ENCODE peak calls at places on chromosome 3, in four cellular contexts. K is H1, Y is HepG2, O is GM12878. W is an unnamed sample.

GRCh38 chr3:120172070-120172469 is 77.8 kb upstream of the GSK3B start:
- DNase-seq in K (no peak), Y (no peak), O (no peak), W (no peak)

GRCh38 chr3:194265505-194265892 is 85.6 kb downstream of the CPN2 start:
- DNase-seq in K (no peak), Y (no peak), O (no peak), W (no peak)

GRCh38 chr3:16300881-16301359 is 35.9 kb downstream of the OXNAD1 start:
- DNase-seq in K (no peak), Y (no peak), O (peak), W (no peak)

GRCh38 chr3:153209596-153209995 is 47.6 kb downstream of the RAP2B start:
- DNase-seq in K (peak), Y (no peak), O (no peak), W (peak)

GRCh38 chr3:36444909-36445308 is 64.6 kb downstream of the STAC start:
- DNase-seq in K (no peak), Y (no peak), O (no peak), W (no peak)

GRCh38 chr3:184052773-184053172 is at the start of gene HTR3C:
- DNase-seq in K (no peak), Y (no peak), O (no peak), W (no peak)

GRCh38 chr3:40187945-40188344 is 121.6 kb upstream of the EIF1B start:
- DNase-seq in K (no peak), Y (no peak), O (peak), W (no peak)

GRCh38 chr3:149934524-149934923 is 36.2 kb downstream of the PFN2 start:
- DNase-seq in K (no peak), Y (no peak), O (no peak), W (no peak)

GRCh38 chr3:153911111-153911510 is 210.1 kb upstream of the ARHGEF26 start:
- DNase-seq in K (no peak), Y (no peak), O (no peak), W (no peak)

GRCh38 chr3:79086514-79086913 is 681.3 kb downstream of the ROBO1 start:
- DNase-seq in K (peak), Y (peak), O (no peak), W (peak)

GRCh38 chr3:36244728-36245127 is 135.6 kb upstream of the STAC start:
- DNase-seq in K (no peak), Y (no peak), O (no peak), W (no peak)

GRCh38 chr3:194671511-194671899 is 486 bp downstream of the LSG1 start:
- DNase-seq in K (no peak), Y (peak), O (no peak), W (no peak)

GRCh38 chr3:55485208-55485791 is 1.8 kb downstream of the WNT5A start:
- DNase-seq in K (no peak), Y (peak), O (peak), W (no peak)

GRCh38 chr3:122513386-122514122 is 1.2 kb downstream of the KPNA1 start:
- DNase-seq in K (no peak), Y (no peak), O (no peak), W (no peak)

GRCh38 chr3:189041482-189042090 is 130.2 kb upstream of the TPRG1 start:
- DNase-seq in K (peak), Y (peak), O (peak), W (peak)

GRCh38 chr3:167078070-167078622 is 302.0 kb downstream of the ZBBX start:
- DNase-seq in K (no peak), Y (no peak), O (no peak), W (no peak)

GRCh38 chr3:18666655-18667054 is 241.5 kb upstream of the SATB1 start:
- DNase-seq in K (no peak), Y (no peak), O (no peak), W (no peak)

GRCh38 chr3:52144034-52144795 is 10.0 kb downstream of the POC1A start:
- DNase-seq in K (peak), Y (peak), O (no peak), W (peak)

GRCh38 chr3:172915911-172916514 is 165.5 kb downstream of the ECT2 start:
- DNase-seq in K (no peak), Y (no peak), O (no peak), W (no peak)

GRCh38 chr3:87558482-87558881 is 282.1 kb upstream of the POU1F1 start:
- DNase-seq in K (no peak), Y (no peak), O (no peak), W (no peak)

GRCh38 chr3:126372413-126373145 is 15.4 kb upstream of the KLF15 start:
- DNase-seq in K (no peak), Y (peak), O (no peak), W (no peak)

GRCh38 chr3:55147856-55148720 is 220.2 kb upstream of the LRTM1 start:
- DNase-seq in K (no peak), Y (no peak), O (no peak), W (no peak)

GRCh38 chr3:133986302-133986701 is 43.4 kb downstream of the SLCO2A1 start:
- DNase-seq in K (no peak), Y (no peak), O (no peak), W (no peak)

GRCh38 chr3:127684871-127685707 is 12.3 kb downstream of the ABTB1 start:
- DNase-seq in K (no peak), Y (no peak), O (no peak), W (no peak)

GRCh38 chr3:49513494-49514179 is 40.6 kb upstream of the BSN start:
- DNase-seq in K (no peak), Y (no peak), O (no peak), W (no peak)

GRCh38 chr3:193040836-193041672 is 123.4 kb upstream of the MB21D2 start:
- DNase-seq in K (no peak), Y (peak), O (peak), W (peak)

GRCh38 chr3:197507081-197507480 is 48.7 kb downstream of the BDH1 start:
- DNase-seq in K (no peak), Y (no peak), O (no peak), W (no peak)

GRCh38 chr3:65671004-65671403 is 367.7 kb downstream of the MAGI1 start:
- DNase-seq in K (no peak), Y (no peak), O (no peak), W (no peak)

GRCh38 chr3:39933986-39934693 is 124.7 kb downstream of the MYRIP start:
- DNase-seq in K (no peak), Y (no peak), O (no peak), W (no peak)

GRCh38 chr3:98528474-98529346 is 3.1 kb upstream of the GPR15 start:
- DNase-seq in K (no peak), Y (peak), O (no peak), W (no peak)

GRCh38 chr3:188531210-188531609 is 377.3 kb downstream of the LPP start:
- DNase-seq in K (no peak), Y (peak), O (no peak), W (no peak)

GRCh38 chr3:197028711-197029510 is 706 bp downstream of the MELTF start:
- DNase-seq in K (no peak), Y (no peak), O (no peak), W (no peak)

GRCh38 chr3:27165348-27165747 is 203.8 kb downstream of the NEK10 start:
- DNase-seq in K (no peak), Y (no peak), O (no peak), W (no peak)

GRCh38 chr3:172321035-172321434 is 127.2 kb downstream of the GHSR start:
- DNase-seq in K (no peak), Y (peak), O (peak), W (no peak)

GRCh38 chr3:182118081-182118480 is 406.4 kb downstream of the SOX2 start:
- DNase-seq in K (no peak), Y (no peak), O (no peak), W (no peak)

GRCh38 chr3:43287514-43287913 is 1.2 kb downstream of the SNRK start:
- DNase-seq in K (no peak), Y (no peak), O (no peak), W (no peak)

GRCh38 chr3:157275832-157276231 is 115.9 kb upstream of the CCNL1 start:
- DNase-seq in K (no peak), Y (no peak), O (no peak), W (no peak)

GRCh38 chr3:46845397-46845859 is 17.8 kb downstream of the MYL3 start:
- DNase-seq in K (no peak), Y (no peak), O (no peak), W (peak)
- H3K4me3 ChIP-seq in K (peak), Y (peak), O (peak), W (peak)

GRCh38 chr3:141321109-141321497 is 47.2 kb upstream of the ZBTB38 start:
- DNase-seq in K (no peak), Y (no peak), O (no peak), W (no peak)
- TF ChIP-seq SUZ12 in K (no peak), Y (no peak), O (no peak), W (no peak)

GRCh38 chr3:112640333-112640863 is 545 bp downstream of the CCDC80 start:
- DNase-seq in K (no peak), Y (no peak), O (no peak), W (no peak)

GRCh38 chr3:112643621-112644236 is 2.8 kb upstream of the CCDC80 start:
- DNase-seq in K (no peak), Y (no peak), O (no peak), W (no peak)

GRCh38 chr3:112642912-112643506 is 2.1 kb upstream of the CCDC80 start:
- DNase-seq in K (peak), Y (peak), O (peak), W (peak)

GRCh38 chr3:112639451-112640332 is 1.3 kb downstream of the CCDC80 start:
- DNase-seq in K (no peak), Y (no peak), O (no peak), W (no peak)

GRCh38 chr3:112640864-112641751 is at the start of gene CCDC80:
- DNase-seq in K (no peak), Y (no peak), O (no peak), W (no peak)
- H3K4me3 ChIP-seq in K (no peak), Y (no peak), O (no peak), W (no peak)

GRCh38 chr3:179640469-179640868 is 12.4 kb upstream of the USP13 start:
- DNase-seq in K (no peak), Y (no peak), O (no peak), W (no peak)
- TF ChIP-seq SUZ12 in K (no peak), Y (no peak), O (no peak), W (no peak)

DNA sequence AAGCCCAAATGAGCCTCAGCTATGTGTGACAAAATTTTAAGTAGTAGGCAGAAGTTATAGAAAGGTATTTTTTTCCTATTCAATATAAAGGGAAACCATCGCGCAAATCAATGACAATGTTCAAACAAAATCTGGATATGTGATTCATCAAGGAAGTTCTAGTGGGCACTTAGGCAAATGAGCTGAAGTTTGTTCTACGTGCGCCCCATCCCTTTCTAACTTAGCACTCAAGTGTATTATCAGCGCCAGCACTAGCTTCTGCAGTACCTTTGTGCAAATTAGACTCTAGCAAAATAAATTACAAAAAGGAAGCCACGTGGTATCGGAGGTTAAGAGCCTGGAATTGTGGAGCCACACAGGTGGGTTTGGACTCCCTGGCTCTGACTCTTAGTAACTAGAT is 91.1 kb downstream of the TBL1XR1 start:
- DNase-seq in K (no peak), Y (no peak), O (no peak), W (no peak)
- H3K4me3 ChIP-seq in K (no peak), Y (no peak), O (no peak), W (no peak)

GRCh38 chr3:130582457-130583155 is 65.6 kb downstream of the COL6A6 start:
- DNase-seq in K (no peak), Y (no peak), O (no peak), W (no peak)
- TF ChIP-seq SUZ12 in K (no peak), Y (no peak), O (no peak), W (no peak)

DNA sequence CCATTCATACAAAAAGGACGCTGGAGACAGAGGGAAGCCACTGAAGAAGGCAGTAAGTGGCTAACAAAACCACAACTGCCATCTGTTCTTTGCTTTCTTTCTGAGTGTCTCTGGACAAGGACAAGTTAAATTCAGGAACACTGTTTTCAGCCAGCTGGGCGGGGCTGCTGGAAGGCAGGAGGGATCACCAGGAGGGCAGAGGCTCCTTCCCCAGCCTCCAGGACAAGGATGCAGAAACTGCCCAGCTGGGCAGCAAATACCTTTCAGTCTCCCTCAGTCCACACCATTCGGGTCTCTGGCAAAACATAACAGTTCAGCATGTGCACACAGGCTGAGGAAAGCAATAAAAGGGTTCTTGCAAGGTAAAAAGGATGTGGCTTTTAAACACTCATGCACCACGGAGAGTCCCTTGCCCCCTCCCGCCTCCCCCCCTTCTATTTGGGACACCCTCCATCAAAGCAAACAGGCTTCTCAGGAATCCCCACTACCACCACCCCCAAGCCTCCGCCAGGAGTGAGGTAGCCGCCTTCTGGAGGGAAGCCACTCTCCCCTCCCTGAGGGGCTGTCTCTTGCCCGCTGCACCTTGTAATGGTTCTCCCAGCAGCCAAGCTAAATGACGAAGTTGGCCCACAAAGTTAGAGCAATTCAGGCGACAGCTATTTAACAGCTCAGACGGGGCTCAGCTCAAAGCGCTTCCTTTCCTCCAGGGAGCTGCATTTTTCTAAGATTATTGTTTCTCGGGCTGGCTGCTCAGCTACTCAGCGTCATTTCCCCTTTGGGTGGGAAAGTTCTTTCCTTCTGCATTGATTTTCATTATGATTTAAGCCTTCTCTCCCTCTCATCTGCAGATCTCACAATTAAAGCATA is 3.8 kb downstream of the HEG1 start:
- DNase-seq in K (no peak), Y (no peak), O (peak), W (no peak)
- H3K4me3 ChIP-seq in K (no peak), Y (no peak), O (peak), W (no peak)

DNA sequence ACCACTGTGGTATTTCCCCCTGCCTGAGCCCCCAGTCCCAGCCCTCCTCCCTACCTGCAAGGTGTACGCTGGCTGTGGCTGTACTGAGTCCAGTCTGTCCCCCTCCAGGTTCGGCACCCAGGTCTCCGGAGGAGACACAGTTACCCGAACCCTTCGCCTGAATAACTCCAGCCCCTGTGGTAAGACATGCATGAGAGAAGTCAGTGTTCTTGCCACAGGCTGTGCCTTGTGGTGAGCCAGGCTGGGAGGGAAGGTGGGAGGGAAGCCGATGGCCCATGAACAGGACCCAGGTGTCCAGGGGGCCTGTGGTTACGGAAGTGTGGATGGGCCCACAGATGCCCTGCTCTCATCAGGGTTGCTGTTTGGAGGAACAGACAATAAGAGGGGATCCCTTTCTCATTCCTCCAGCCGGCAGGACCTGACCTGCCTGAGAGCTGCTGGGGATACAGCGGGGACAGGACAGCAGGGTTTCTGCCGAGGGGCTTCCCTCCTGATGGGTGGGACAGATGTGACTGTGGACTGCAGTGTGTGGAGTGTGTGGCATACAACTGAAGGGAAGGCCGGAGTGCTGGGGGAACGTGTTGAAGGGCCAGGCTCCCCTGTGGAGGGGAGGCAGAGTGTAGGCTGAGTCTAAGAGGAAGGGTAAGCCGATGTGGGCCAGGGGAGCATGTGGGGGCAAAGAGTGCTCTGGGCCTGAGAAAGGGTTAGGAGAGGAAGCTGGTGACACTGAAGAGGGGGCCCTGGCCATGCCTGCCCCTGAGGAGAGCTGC is 21.9 kb downstream of the ACAA1 start:
- DNase-seq in K (no peak), Y (no peak), O (no peak), W (no peak)
- TF ChIP-seq SUZ12 in K (no peak), Y (no peak), O (no peak), W (no peak)

DNA sequence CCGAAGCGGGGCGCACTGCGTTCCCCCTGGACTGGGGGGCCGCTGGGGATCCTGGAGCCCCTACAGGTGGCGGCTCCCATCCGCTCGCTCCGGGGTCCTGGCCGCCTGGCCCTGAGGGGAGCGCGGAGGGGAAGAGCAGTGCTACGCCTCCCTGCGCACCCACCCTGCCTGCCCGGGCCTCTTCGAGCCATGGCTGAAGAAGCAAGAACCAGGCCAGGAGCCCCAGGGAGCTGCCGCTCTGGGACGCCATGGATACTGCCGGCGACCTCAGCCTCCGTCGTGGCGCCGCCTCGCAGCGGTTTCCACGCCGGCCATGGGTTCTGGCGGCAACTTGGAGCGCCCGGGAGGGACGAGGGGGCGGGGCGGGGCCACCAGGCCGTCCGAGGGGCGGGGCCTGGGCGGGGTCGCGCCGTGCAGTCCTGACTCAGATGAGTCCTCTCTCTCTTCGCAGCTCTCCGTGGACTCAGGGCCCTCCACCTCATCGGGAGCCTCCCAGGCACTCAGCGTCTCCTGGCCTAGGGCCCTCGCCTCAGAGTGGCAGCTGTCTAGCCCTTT is 50.9 kb downstream of the MYL3 start:
- DNase-seq in K (peak), Y (no peak), O (no peak), W (peak)
- H3K4me3 ChIP-seq in K (peak), Y (no peak), O (no peak), W (peak)

DNA sequence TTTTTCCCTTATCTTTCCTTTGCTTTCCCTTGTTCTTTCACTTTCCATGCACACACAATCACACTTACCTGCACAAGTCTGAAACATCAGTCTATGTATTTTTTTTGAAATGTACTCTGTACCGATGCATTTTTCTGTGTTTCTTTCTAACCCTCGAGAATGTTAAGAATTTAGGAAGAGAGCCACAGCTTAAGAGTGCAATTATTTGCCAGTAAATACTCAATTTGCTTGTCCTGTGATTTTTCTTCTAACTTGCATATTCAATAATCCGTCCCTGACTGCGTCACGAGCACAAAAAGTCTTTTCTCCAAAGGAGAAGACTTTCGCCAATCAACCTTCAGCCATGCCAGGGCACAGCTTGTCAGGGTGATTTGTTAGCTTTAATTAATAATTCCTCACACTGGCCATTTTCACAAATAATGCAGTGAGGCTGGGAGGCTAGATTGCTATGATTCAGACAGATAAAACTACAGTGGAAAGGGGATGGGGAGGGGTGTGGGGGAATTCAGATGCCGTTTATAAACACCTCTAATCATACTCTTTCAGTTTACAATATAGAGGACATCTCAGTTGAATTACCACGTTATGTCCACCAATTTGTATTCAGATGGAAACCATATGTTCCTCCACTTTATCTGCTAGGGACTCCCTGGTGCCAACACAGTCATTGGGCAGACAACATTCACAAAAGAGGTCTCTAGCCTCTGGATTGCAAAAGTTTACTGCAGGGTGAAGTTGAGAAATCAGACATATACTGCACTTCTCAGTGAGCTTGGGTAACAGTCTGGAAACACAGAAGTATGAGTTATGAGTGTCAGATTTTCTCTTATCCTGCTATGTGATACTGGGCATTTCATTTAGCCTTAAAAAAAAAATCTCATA is 388.0 kb downstream of the ZBTB20 start:
- DNase-seq in K (no peak), Y (peak), O (no peak), W (no peak)
- TF ChIP-seq SUZ12 in K (no peak), Y (no peak), O (no peak), W (no peak)